ENCODE peak calls at places on chromosome 9, in eight cellular contexts. F is central memory CD4-positive, alpha-beta T cell; V is NCI-H1092 treated with DMSO at 0.1 percent for 48 hours; L is stomach; Q is stimulated activated CD8-positive, alpha-beta memory T cell treated with anti-CD3 and anti-CD28 coated beads, Interleukin-7, amount 100 ng/mL, for 4 hours; W is stimulated activated CD4-positive, alpha-beta T cell treated with anti-CD3 and anti-CD28 coated beads, TNF-alpha, amount 100 ng/mL, for 24 hours; A is HEK293T; K is kidney tubule cell. B is an unnamed sample.

GRCh38 chr9:137784046-137784445 is 93.5 kb upstream of the CACNA1B start:
- DNase-seq in F (no peak), V (no peak), L (no peak), Q (no peak), W (no peak), A (peak), K (no peak), B (peak)

GRCh38 chr9:130739081-130739480 is 45.5 kb downstream of the EXOSC2 start:
- DNase-seq in F (no peak), V (no peak), L (no peak), Q (no peak), W (no peak), A (no peak), K (no peak), B (no peak)

GRCh38 chr9:117528225-117528624 is 113.4 kb upstream of the ASTN2 start:
- DNase-seq in F (no peak), V (no peak), L (no peak), Q (no peak), W (no peak), A (no peak), K (no peak), B (no peak)

GRCh38 chr9:114076237-114077161 is 1.6 kb downstream of the AMBP start:
- DNase-seq in F (no peak), V (no peak), L (no peak), Q (no peak), W (no peak), A (no peak), K (no peak), B (peak)

GRCh38 chr9:137406876-137407589 is 15.9 kb downstream of the EXD3 start:
- DNase-seq in F (peak), V (peak), L (peak), Q (peak), W (peak), A (peak), K (peak), B (peak)

GRCh38 chr9:106916491-106917235 is 53.7 kb downstream of the ZNF462 start:
- DNase-seq in F (no peak), V (no peak), L (no peak), Q (no peak), W (no peak), A (no peak), K (peak), B (no peak)

GRCh38 chr9:113309204-113309813 is 6.1 kb upstream of the RNF183 start:
- DNase-seq in F (peak), V (peak), L (peak), Q (no peak), W (peak), A (peak), K (peak), B (no peak)

GRCh38 chr9:1009101-1009707 is 32.7 kb downstream of the DMRT3 start:
- DNase-seq in F (peak), V (peak), L (peak), Q (peak), W (peak), A (peak), K (peak), B (no peak)

GRCh38 chr9:96478829-96479371 is 28.9 kb downstream of the HABP4 start:
- DNase-seq in F (no peak), V (no peak), L (no peak), Q (no peak), W (peak), A (no peak), K (peak), B (no peak)

GRCh38 chr9:9598723-9599122 is 1014.1 kb downstream of the PTPRD start:
- DNase-seq in F (no peak), V (peak), L (no peak), Q (no peak), W (no peak), A (no peak), K (no peak), B (no peak)

B was measured in chondrocyte.